ENCODE peak calls at places on chromosomes 2 and 18, in nine cellular contexts. One of them, this sample, is unnamed.

GRCh38 chr18:76488190-76488589 is 6.9 kb downstream of the ZNF516 start:
- DNase-seq in omental fat pad: no peak
- DNase-seq in Right ventricle myocardium inferior: no peak
- DNase-seq in Kasumi-1: no peak
- DNase-seq in activated CD4-positive, alpha-beta T cell treated with anti-CD3 and anti-CD28 coated beads, Interleukin-2, amount 50 U/mL, for 24 hours: no peak
- DNase-seq in activated T-cell treated with anti-CD3 and anti-CD28 coated beads for 24 hours: no peak
- DNase-seq in tibial nerve: no peak
- DNase-seq in BJ: no peak
- DNase-seq in HCEC 1CT: no peak
- DNase-seq in this sample: peak; percentile 67

GRCh38 chr18:61086657-61087056 is 246.6 kb upstream of the CDH20 start:
- DNase-seq in omental fat pad: no peak
- DNase-seq in Right ventricle myocardium inferior: no peak
- DNase-seq in Kasumi-1: no peak
- DNase-seq in HCEC 1CT: no peak
- DNase-seq in BJ: no peak
- DNase-seq in tibial nerve: no peak
- DNase-seq in activated CD4-positive, alpha-beta T cell treated with anti-CD3 and anti-CD28 coated beads, Interleukin-2, amount 50 U/mL, for 24 hours: no peak
- DNase-seq in activated T-cell treated with anti-CD3 and anti-CD28 coated beads for 24 hours: no peak
- DNase-seq in this sample: no peak

GRCh38 chr18:63262369-63263335 is 56.9 kb downstream of the BCL2 start:
- DNase-seq in BJ: no peak
- DNase-seq in Right ventricle myocardium inferior: no peak
- DNase-seq in tibial nerve: peak; percentile 31
- DNase-seq in Kasumi-1: no peak
- DNase-seq in activated T-cell treated with anti-CD3 and anti-CD28 coated beads for 24 hours: no peak
- DNase-seq in HCEC 1CT: peak; percentile 6
- DNase-seq in activated CD4-positive, alpha-beta T cell treated with anti-CD3 and anti-CD28 coated beads, Interleukin-2, amount 50 U/mL, for 24 hours: no peak
- DNase-seq in omental fat pad: no peak
- DNase-seq in this sample: no peak

GRCh38 chr2:64987001-64987962 is 1.9 kb upstream of the SLC1A4 start:
- DNase-seq in activated T-cell treated with anti-CD3 and anti-CD28 coated beads for 24 hours: no peak
- DNase-seq in BJ: no peak
- DNase-seq in Right ventricle myocardium inferior: no peak
- DNase-seq in tibial nerve: no peak
- DNase-seq in omental fat pad: no peak
- DNase-seq in HCEC 1CT: no peak
- DNase-seq in Kasumi-1: peak; percentile 28
- DNase-seq in activated CD4-positive, alpha-beta T cell treated with anti-CD3 and anti-CD28 coated beads, Interleukin-2, amount 50 U/mL, for 24 hours: no peak
- DNase-seq in this sample: peak; percentile 34

GRCh38 chr2:229539628-229540027 is 174.7 kb downstream of the DNER start:
- DNase-seq in BJ: no peak
- DNase-seq in HCEC 1CT: peak; percentile 50
- DNase-seq in Right ventricle myocardium inferior: no peak
- DNase-seq in tibial nerve: no peak
- DNase-seq in activated CD4-positive, alpha-beta T cell treated with anti-CD3 and anti-CD28 coated beads, Interleukin-2, amount 50 U/mL, for 24 hours: no peak
- DNase-seq in Kasumi-1: no peak
- DNase-seq in omental fat pad: no peak
- DNase-seq in activated T-cell treated with anti-CD3 and anti-CD28 coated beads for 24 hours: no peak
- DNase-seq in this sample: peak; percentile 88

GRCh38 chr2:241803387-241804325 is 5.3 kb upstream of the NEU4 start:
- DNase-seq in BJ: peak; percentile 1
- DNase-seq in Kasumi-1: peak; percentile 8
- DNase-seq in omental fat pad: no peak
- DNase-seq in Right ventricle myocardium inferior: peak; percentile 68
- DNase-seq in activated T-cell treated with anti-CD3 and anti-CD28 coated beads for 24 hours: peak; percentile 31
- DNase-seq in tibial nerve: peak; percentile 22
- DNase-seq in activated CD4-positive, alpha-beta T cell treated with anti-CD3 and anti-CD28 coated beads, Interleukin-2, amount 50 U/mL, for 24 hours: no peak
- DNase-seq in HCEC 1CT: peak; percentile 5
- DNase-seq in this sample: peak; percentile 33

GRCh38 chr18:31667185-31667584 is 17.2 kb downstream of the B4GALT6 start:
- DNase-seq in HCEC 1CT: peak; percentile 40
- DNase-seq in BJ: no peak
- DNase-seq in activated CD4-positive, alpha-beta T cell treated with anti-CD3 and anti-CD28 coated beads, Interleukin-2, amount 50 U/mL, for 24 hours: no peak
- DNase-seq in tibial nerve: no peak
- DNase-seq in activated T-cell treated with anti-CD3 and anti-CD28 coated beads for 24 hours: no peak
- DNase-seq in omental fat pad: no peak
- DNase-seq in Kasumi-1: no peak
- DNase-seq in Right ventricle myocardium inferior: no peak
- DNase-seq in this sample: no peak

GRCh38 chr2:120825370-120826259 is 89.9 kb downstream of the GLI2 start:
- DNase-seq in Right ventricle myocardium inferior: peak; percentile 89
- DNase-seq in Kasumi-1: no peak
- DNase-seq in tibial nerve: peak; percentile 15
- DNase-seq in activated T-cell treated with anti-CD3 and anti-CD28 coated beads for 24 hours: no peak
- DNase-seq in omental fat pad: no peak
- DNase-seq in HCEC 1CT: peak; percentile 88
- DNase-seq in BJ: no peak
- DNase-seq in activated CD4-positive, alpha-beta T cell treated with anti-CD3 and anti-CD28 coated beads, Interleukin-2, amount 50 U/mL, for 24 hours: no peak
- DNase-seq in this sample: peak; percentile 17

GRCh38 chr2:54099370-54099769 is 16.0 kb upstream of the ACYP2 start:
- DNase-seq in activated CD4-positive, alpha-beta T cell treated with anti-CD3 and anti-CD28 coated beads, Interleukin-2, amount 50 U/mL, for 24 hours: no peak
- DNase-seq in Kasumi-1: no peak
- DNase-seq in tibial nerve: no peak
- DNase-seq in Right ventricle myocardium inferior: no peak
- DNase-seq in activated T-cell treated with anti-CD3 and anti-CD28 coated beads for 24 hours: no peak
- DNase-seq in HCEC 1CT: no peak
- DNase-seq in omental fat pad: no peak
- DNase-seq in BJ: no peak
- DNase-seq in this sample: no peak

GRCh38 chr2:152525277-152525838 is 190.4 kb downstream of the FMNL2 start:
- DNase-seq in activated CD4-positive, alpha-beta T cell treated with anti-CD3 and anti-CD28 coated beads, Interleukin-2, amount 50 U/mL, for 24 hours: no peak
- DNase-seq in tibial nerve: no peak
- DNase-seq in Right ventricle myocardium inferior: no peak
- DNase-seq in BJ: no peak
- DNase-seq in HCEC 1CT: peak; percentile 76
- DNase-seq in omental fat pad: no peak
- DNase-seq in Kasumi-1: peak; percentile 15
- DNase-seq in activated T-cell treated with anti-CD3 and anti-CD28 coated beads for 24 hours: no peak
- DNase-seq in this sample: peak; percentile 96

GRCh38 chr18:43525149-43525548 is 247.9 kb upstream of the SYT4 start:
- DNase-seq in HCEC 1CT: no peak
- DNase-seq in tibial nerve: no peak
- DNase-seq in Right ventricle myocardium inferior: no peak
- DNase-seq in activated T-cell treated with anti-CD3 and anti-CD28 coated beads for 24 hours: no peak
- DNase-seq in omental fat pad: no peak
- DNase-seq in Kasumi-1: no peak
- DNase-seq in BJ: no peak
- DNase-seq in activated CD4-positive, alpha-beta T cell treated with anti-CD3 and anti-CD28 coated beads, Interleukin-2, amount 50 U/mL, for 24 hours: no peak
- DNase-seq in this sample: no peak

GRCh38 chr2:127584516-127585033 is 49.1 kb downstream of the MYO7B start:
- DNase-seq in Right ventricle myocardium inferior: no peak
- DNase-seq in Kasumi-1: no peak
- DNase-seq in BJ: no peak
- DNase-seq in tibial nerve: no peak
- DNase-seq in activated T-cell treated with anti-CD3 and anti-CD28 coated beads for 24 hours: no peak
- DNase-seq in HCEC 1CT: no peak
- DNase-seq in activated CD4-positive, alpha-beta T cell treated with anti-CD3 and anti-CD28 coated beads, Interleukin-2, amount 50 U/mL, for 24 hours: no peak
- DNase-seq in omental fat pad: no peak
- DNase-seq in this sample: no peak

GRCh38 chr2:60891175-60891574 is 9.8 kb downstream of the REL start:
- DNase-seq in activated CD4-positive, alpha-beta T cell treated with anti-CD3 and anti-CD28 coated beads, Interleukin-2, amount 50 U/mL, for 24 hours: no peak
- DNase-seq in tibial nerve: no peak
- DNase-seq in activated T-cell treated with anti-CD3 and anti-CD28 coated beads for 24 hours: no peak
- DNase-seq in HCEC 1CT: no peak
- DNase-seq in omental fat pad: no peak
- DNase-seq in Right ventricle myocardium inferior: no peak
- DNase-seq in BJ: no peak
- DNase-seq in Kasumi-1: no peak
- DNase-seq in this sample: no peak

GRCh38 chr18:23248826-23249225 is 113.5 kb downstream of the CABLES1 start:
- DNase-seq in activated CD4-positive, alpha-beta T cell treated with anti-CD3 and anti-CD28 coated beads, Interleukin-2, amount 50 U/mL, for 24 hours: no peak
- DNase-seq in HCEC 1CT: no peak
- DNase-seq in Kasumi-1: no peak
- DNase-seq in omental fat pad: no peak
- DNase-seq in tibial nerve: no peak
- DNase-seq in Right ventricle myocardium inferior: no peak
- DNase-seq in BJ: no peak
- DNase-seq in activated T-cell treated with anti-CD3 and anti-CD28 coated beads for 24 hours: no peak
- DNase-seq in this sample: no peak

GRCh38 chr2:24497685-24498084 is 6.6 kb downstream of the NCOA1 start:
- DNase-seq in HCEC 1CT: no peak
- DNase-seq in Kasumi-1: no peak
- DNase-seq in tibial nerve: no peak
- DNase-seq in BJ: no peak
- DNase-seq in activated CD4-positive, alpha-beta T cell treated with anti-CD3 and anti-CD28 coated beads, Interleukin-2, amount 50 U/mL, for 24 hours: no peak
- DNase-seq in activated T-cell treated with anti-CD3 and anti-CD28 coated beads for 24 hours: no peak
- DNase-seq in omental fat pad: no peak
- DNase-seq in Right ventricle myocardium inferior: no peak
- DNase-seq in this sample: no peak

GRCh38 chr2:241571821-241572620 is 13.5 kb downstream of the BOK start:
- DNase-seq in Kasumi-1: no peak
- DNase-seq in activated T-cell treated with anti-CD3 and anti-CD28 coated beads for 24 hours: no peak
- DNase-seq in tibial nerve: no peak
- DNase-seq in activated CD4-positive, alpha-beta T cell treated with anti-CD3 and anti-CD28 coated beads, Interleukin-2, amount 50 U/mL, for 24 hours: no peak
- DNase-seq in HCEC 1CT: no peak
- DNase-seq in Right ventricle myocardium inferior: no peak
- DNase-seq in BJ: no peak
- DNase-seq in omental fat pad: no peak
- DNase-seq in this sample: no peak

GRCh38 chr2:16821696-16822095 is 156.1 kb upstream of the CYRIA start:
- DNase-seq in tibial nerve: no peak
- DNase-seq in Right ventricle myocardium inferior: no peak
- DNase-seq in HCEC 1CT: no peak
- DNase-seq in BJ: no peak
- DNase-seq in activated CD4-positive, alpha-beta T cell treated with anti-CD3 and anti-CD28 coated beads, Interleukin-2, amount 50 U/mL, for 24 hours: no peak
- DNase-seq in activated T-cell treated with anti-CD3 and anti-CD28 coated beads for 24 hours: no peak
- DNase-seq in omental fat pad: no peak
- DNase-seq in Kasumi-1: no peak
- DNase-seq in this sample: no peak

GRCh38 chr2:74005786-74006185 is 21.1 kb downstream of the TET3 start:
- DNase-seq in HCEC 1CT: no peak
- DNase-seq in activated T-cell treated with anti-CD3 and anti-CD28 coated beads for 24 hours: no peak
- DNase-seq in activated CD4-positive, alpha-beta T cell treated with anti-CD3 and anti-CD28 coated beads, Interleukin-2, amount 50 U/mL, for 24 hours: no peak
- DNase-seq in Right ventricle myocardium inferior: no peak
- DNase-seq in Kasumi-1: no peak
- DNase-seq in BJ: no peak
- DNase-seq in omental fat pad: no peak
- DNase-seq in tibial nerve: no peak
- DNase-seq in this sample: no peak

GRCh38 chr2:121887513-121888188 is 132.2 kb downstream of the TSN start:
- DNase-seq in HCEC 1CT: no peak
- DNase-seq in activated T-cell treated with anti-CD3 and anti-CD28 coated beads for 24 hours: no peak
- DNase-seq in Right ventricle myocardium inferior: no peak
- DNase-seq in activated CD4-positive, alpha-beta T cell treated with anti-CD3 and anti-CD28 coated beads, Interleukin-2, amount 50 U/mL, for 24 hours: no peak
- DNase-seq in Kasumi-1: no peak
- DNase-seq in omental fat pad: no peak
- DNase-seq in BJ: no peak
- DNase-seq in tibial nerve: no peak
- DNase-seq in this sample: no peak

GRCh38 chr2:11387831-11388230 is 43.4 kb upstream of the ROCK2 start:
- DNase-seq in omental fat pad: no peak
- DNase-seq in Kasumi-1: no peak
- DNase-seq in tibial nerve: no peak
- DNase-seq in BJ: no peak
- DNase-seq in Right ventricle myocardium inferior: no peak
- DNase-seq in activated CD4-positive, alpha-beta T cell treated with anti-CD3 and anti-CD28 coated beads, Interleukin-2, amount 50 U/mL, for 24 hours: no peak
- DNase-seq in activated T-cell treated with anti-CD3 and anti-CD28 coated beads for 24 hours: no peak
- DNase-seq in HCEC 1CT: no peak
- DNase-seq in this sample: no peak

GRCh38 chr2:25955869-25956535 is 26.3 kb downstream of the KIF3C start:
- DNase-seq in BJ: no peak
- DNase-seq in tibial nerve: no peak
- DNase-seq in HCEC 1CT: no peak
- DNase-seq in omental fat pad: no peak
- DNase-seq in activated T-cell treated with anti-CD3 and anti-CD28 coated beads for 24 hours: no peak
- DNase-seq in Right ventricle myocardium inferior: no peak
- DNase-seq in activated CD4-positive, alpha-beta T cell treated with anti-CD3 and anti-CD28 coated beads, Interleukin-2, amount 50 U/mL, for 24 hours: no peak
- DNase-seq in Kasumi-1: peak; percentile 12
- DNase-seq in this sample: peak; percentile 14

GRCh38 chr2:193101591-193101990 is 906.9 kb upstream of the TMEFF2 start:
- DNase-seq in HCEC 1CT: no peak
- DNase-seq in activated CD4-positive, alpha-beta T cell treated with anti-CD3 and anti-CD28 coated beads, Interleukin-2, amount 50 U/mL, for 24 hours: no peak
- DNase-seq in tibial nerve: no peak
- DNase-seq in BJ: no peak
- DNase-seq in Right ventricle myocardium inferior: no peak
- DNase-seq in omental fat pad: no peak
- DNase-seq in activated T-cell treated with anti-CD3 and anti-CD28 coated beads for 24 hours: no peak
- DNase-seq in Kasumi-1: no peak
- DNase-seq in this sample: no peak

GRCh38 chr2:69482471-69482870 is 45.2 kb upstream of the NFU1 start:
- DNase-seq in tibial nerve: no peak
- DNase-seq in activated CD4-positive, alpha-beta T cell treated with anti-CD3 and anti-CD28 coated beads, Interleukin-2, amount 50 U/mL, for 24 hours: no peak
- DNase-seq in Right ventricle myocardium inferior: no peak
- DNase-seq in BJ: no peak
- DNase-seq in omental fat pad: no peak
- DNase-seq in Kasumi-1: no peak
- DNase-seq in HCEC 1CT: no peak
- DNase-seq in activated T-cell treated with anti-CD3 and anti-CD28 coated beads for 24 hours: no peak
- DNase-seq in this sample: no peak

GRCh38 chr2:219331560-219332213 is 857 bp downstream of the RESP18 start:
- DNase-seq in Kasumi-1: no peak
- DNase-seq in HCEC 1CT: no peak
- DNase-seq in omental fat pad: no peak
- DNase-seq in activated T-cell treated with anti-CD3 and anti-CD28 coated beads for 24 hours: no peak
- DNase-seq in activated CD4-positive, alpha-beta T cell treated with anti-CD3 and anti-CD28 coated beads, Interleukin-2, amount 50 U/mL, for 24 hours: no peak
- DNase-seq in Right ventricle myocardium inferior: no peak
- DNase-seq in BJ: no peak
- DNase-seq in tibial nerve: no peak
- DNase-seq in this sample: peak; percentile 30

GRCh38 chr18:32470713-32471633 is at the start of gene GAREM1:
- DNase-seq in activated T-cell treated with anti-CD3 and anti-CD28 coated beads for 24 hours: peak; percentile 64
- DNase-seq in activated CD4-positive, alpha-beta T cell treated with anti-CD3 and anti-CD28 coated beads, Interleukin-2, amount 50 U/mL, for 24 hours: peak; percentile 38
- DNase-seq in omental fat pad: peak; percentile 71
- DNase-seq in Right ventricle myocardium inferior: peak; percentile 96
- DNase-seq in HCEC 1CT: peak; percentile 98
- DNase-seq in BJ: peak; percentile 66
- DNase-seq in tibial nerve: peak; percentile 89
- DNase-seq in Kasumi-1: peak; percentile 83
- DNase-seq in this sample: peak; percentile 80

GRCh38 chr2:234954551-234954992 is 2.8 kb downstream of the SH3BP4 start:
- DNase-seq in activated CD4-positive, alpha-beta T cell treated with anti-CD3 and anti-CD28 coated beads, Interleukin-2, amount 50 U/mL, for 24 hours: no peak
- DNase-seq in tibial nerve: no peak
- DNase-seq in Kasumi-1: no peak
- DNase-seq in HCEC 1CT: no peak
- DNase-seq in omental fat pad: no peak
- DNase-seq in Right ventricle myocardium inferior: no peak
- DNase-seq in activated T-cell treated with anti-CD3 and anti-CD28 coated beads for 24 hours: no peak
- DNase-seq in BJ: no peak
- DNase-seq in this sample: no peak

GRCh38 chr2:217929757-217930707 is 72.8 kb downstream of the TNS1 start:
- DNase-seq in Right ventricle myocardium inferior: peak; percentile 63
- DNase-seq in omental fat pad: no peak
- DNase-seq in Kasumi-1: no peak
- DNase-seq in activated CD4-positive, alpha-beta T cell treated with anti-CD3 and anti-CD28 coated beads, Interleukin-2, amount 50 U/mL, for 24 hours: no peak
- DNase-seq in BJ: peak; percentile 28
- DNase-seq in activated T-cell treated with anti-CD3 and anti-CD28 coated beads for 24 hours: no peak
- DNase-seq in HCEC 1CT: peak; percentile 42
- DNase-seq in tibial nerve: no peak
- DNase-seq in this sample: no peak

GRCh38 chr2:158458617-158458920 is 1.8 kb downstream of the PKP4 start:
- DNase-seq in HCEC 1CT: no peak
- DNase-seq in omental fat pad: no peak
- DNase-seq in activated CD4-positive, alpha-beta T cell treated with anti-CD3 and anti-CD28 coated beads, Interleukin-2, amount 50 U/mL, for 24 hours: no peak
- DNase-seq in Right ventricle myocardium inferior: no peak
- DNase-seq in BJ: no peak
- DNase-seq in tibial nerve: no peak
- DNase-seq in Kasumi-1: peak; percentile 26
- DNase-seq in activated T-cell treated with anti-CD3 and anti-CD28 coated beads for 24 hours: no peak
- DNase-seq in this sample: peak; percentile 33

GRCh38 chr2:25316101-25316500 is 25.6 kb downstream of the DNMT3A start:
- DNase-seq in BJ: no peak
- DNase-seq in activated T-cell treated with anti-CD3 and anti-CD28 coated beads for 24 hours: no peak
- DNase-seq in activated CD4-positive, alpha-beta T cell treated with anti-CD3 and anti-CD28 coated beads, Interleukin-2, amount 50 U/mL, for 24 hours: no peak
- DNase-seq in tibial nerve: no peak
- DNase-seq in Right ventricle myocardium inferior: peak; percentile 84
- DNase-seq in HCEC 1CT: no peak
- DNase-seq in omental fat pad: no peak
- DNase-seq in Kasumi-1: peak; percentile 92
- DNase-seq in this sample: no peak

This sample was measured in ELR.